ENCODE peak calls at places on chromosomes 12 and 14, in five cellular contexts. D is brain microvascular endothelial cell, K is ovary, C is heart left ventricle, E is HL-60. P is an unnamed sample.
A peak's percentile ranks its signal among the peaks of the same experiment; 100 is the strongest.

GRCh38 chr12:78820946-78821345 is 43.6 kb upstream of the SYT1 start:
- DNase-seq in E (no peak), D (no peak), K (no peak), C (no peak), P (no peak)

GRCh38 chr12:116395381-116395780 is 117.9 kb upstream of the MED13L start:
- DNase-seq in D (no peak), C (no peak), K (no peak), E (no peak), P (no peak)

GRCh38 chr12:2494490-2495192 is 300.1 kb upstream of the FKBP4 start:
- DNase-seq in K (peak; percentile 48), D (no peak), C (peak; percentile 64), E (no peak), P (no peak)

GRCh38 chr12:58099476-58099875 is 158.1 kb downstream of the ATP23 start:
- DNase-seq in E (no peak), D (no peak), K (no peak), C (no peak), P (no peak)

GRCh38 chr12:108896331-108896730 is 16.4 kb downstream of the DAO start:
- DNase-seq in E (no peak), K (no peak), C (no peak), D (no peak), P (no peak)

GRCh38 chr12:66901136-66901932 is 222.5 kb upstream of the GRIP1 start:
- DNase-seq in C (no peak), K (no peak), E (no peak), D (no peak), P (no peak)

GRCh38 chr12:109839444-109839843 is 6.2 kb upstream of the TRPV4 start:
- DNase-seq in E (no peak), K (no peak), D (no peak), C (no peak), P (no peak)

GRCh38 chr12:132560421-132560830 is 50.0 kb downstream of the LRCOL1 start:
- DNase-seq in C (no peak), D (no peak), K (no peak), E (no peak), P (no peak)

GRCh38 chr14:90556050-90556477 is 159.2 kb downstream of the CALM1 start:
- DNase-seq in C (peak; percentile 71), E (no peak), K (no peak), D (no peak), P (peak; percentile 42)

GRCh38 chr12:27424631-27425230 is 21.8 kb upstream of the SMCO2 start:
- DNase-seq in K (peak; percentile 47), E (no peak), C (peak; percentile 28), D (peak; percentile 47), P (no peak)

GRCh38 chr12:32486158-32486557 is 86.8 kb downstream of the FGD4 start:
- DNase-seq in D (no peak), C (no peak), K (no peak), E (no peak), P (no peak)

GRCh38 chr14:34324363-34324795 is 137.7 kb downstream of the SPTSSA start:
- DNase-seq in D (peak; percentile 31), C (no peak), K (no peak), E (no peak), P (no peak)

GRCh38 chr12:122895757-122896636 is at the start of gene VPS37B:
- DNase-seq in E (peak; percentile 95), D (peak; percentile 61), K (peak; percentile 84), C (peak; percentile 86), P (peak; percentile 87)

GRCh38 chr12:52522346-52523011 is 2.3 kb upstream of the KRT5 start:
- DNase-seq in K (no peak), E (no peak), D (no peak), C (no peak), P (no peak)

GRCh38 chr12:59431266-59431665 is 164.6 kb upstream of the SLC16A7 start:
- DNase-seq in E (no peak), D (no peak), C (no peak), K (no peak), P (no peak)

GRCh38 chr14:80395031-80395430 is 183.7 kb upstream of the DIO2 start:
- DNase-seq in D (no peak), C (no peak), K (no peak), E (no peak), P (no peak)

GRCh38 chr14:21852061-21852664 is 178.5 kb upstream of the OR4E1 start:
- DNase-seq in E (peak; percentile 1), K (no peak), D (peak; percentile 29), C (no peak), P (no peak)

GRCh38 chr12:79415754-79416435 is 274.9 kb downstream of the PAWR start:
- DNase-seq in E (no peak), K (no peak), C (no peak), D (no peak), P (no peak)

GRCh38 chr14:61934385-61934784 is 172.2 kb downstream of the SNAPC1 start:
- DNase-seq in K (no peak), D (peak; percentile 94), E (no peak), C (no peak), P (no peak)

GRCh38 chr12:74429535-74429934 is 108.1 kb upstream of the ATXN7L3B start:
- DNase-seq in C (no peak), D (no peak), E (no peak), K (no peak), P (no peak)

GRCh38 chr14:58805605-58806358 is 168.0 kb downstream of the DACT1 start:
- DNase-seq in D (peak; percentile 69), K (no peak), C (no peak), E (no peak), P (peak; percentile 16)

GRCh38 chr14:79749051-79749450 is 462.3 kb downstream of the DIO2 start:
- DNase-seq in D (no peak), C (no peak), K (no peak), E (no peak), P (no peak)

GRCh38 chr14:22554706-22555572 is 34.1 kb downstream of the DAD1 start:
- DNase-seq in D (no peak), C (no peak), K (no peak), E (no peak), P (no peak)

GRCh38 chr12:9127936-9128663 is 12.4 kb upstream of the A2M start:
- DNase-seq in C (no peak), E (no peak), D (no peak), K (no peak), P (no peak)

GRCh38 chr12:9122166-9122609 is 6.5 kb upstream of the A2M start:
- DNase-seq in E (no peak), C (no peak), D (no peak), K (no peak), P (no peak)

GRCh38 chr12:9127484-9127883 is 11.8 kb upstream of the A2M start:
- DNase-seq in E (no peak), D (no peak), K (no peak), C (no peak), P (no peak)

GRCh38 chr12:9123741-9124140 is 8.0 kb upstream of the A2M start:
- DNase-seq in C (no peak), K (no peak), D (no peak), E (no peak), P (no peak)

DNA sequence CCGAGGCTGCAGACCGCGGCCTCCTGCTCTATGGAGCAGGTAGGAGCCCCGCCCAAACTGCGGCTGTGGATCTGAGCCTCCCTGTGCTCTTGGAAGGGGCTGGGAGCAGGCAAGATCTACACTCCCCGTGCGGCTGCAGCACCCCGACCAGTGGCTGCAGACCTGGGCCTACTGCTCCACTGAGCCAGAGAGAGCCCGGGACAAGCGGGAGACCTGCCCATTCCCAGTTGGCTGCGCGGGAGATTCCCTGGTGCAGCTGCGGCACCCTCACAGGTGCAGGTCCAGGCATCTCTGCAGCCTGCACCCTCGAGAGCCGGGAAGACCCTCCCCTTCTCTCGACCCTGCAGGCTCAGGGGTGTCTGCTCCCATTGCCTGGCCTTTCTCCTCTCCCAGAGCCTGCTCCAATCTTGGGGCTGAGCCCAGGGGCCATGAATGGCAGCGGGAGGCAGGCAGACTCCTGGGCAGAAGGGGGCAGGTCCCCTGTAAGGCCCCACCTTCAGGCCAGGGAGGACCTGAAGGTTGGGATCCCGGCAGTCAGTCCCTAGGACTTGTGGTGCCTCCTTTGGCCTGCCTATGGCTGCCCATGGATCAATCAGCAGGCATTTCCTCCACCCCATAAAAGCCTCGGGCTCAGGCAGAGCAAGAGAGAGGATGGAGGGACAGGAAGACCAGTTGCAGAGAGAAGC is 8.8 kb upstream of the A2M start:
- DNase-seq in D (no peak), C (no peak), E (no peak), K (no peak), P (no peak)
- H3K27ac ChIP-seq in D (no peak overlapping the region), C (peak overlapping the region; percentile 55), E (no peak overlapping the region), K (no peak overlapping the region), P (peak overlapping the region; percentile 73)

GRCh38 chr12:111505601-111506036 is 93.5 kb downstream of the ATXN2 start:
- DNase-seq in K (no peak), C (no peak), D (no peak), E (no peak), P (no peak)
- TF ChIP-seq CTCF in K (no peak), C (no peak), D (no peak), E (no peak), P (no peak)

DNA sequence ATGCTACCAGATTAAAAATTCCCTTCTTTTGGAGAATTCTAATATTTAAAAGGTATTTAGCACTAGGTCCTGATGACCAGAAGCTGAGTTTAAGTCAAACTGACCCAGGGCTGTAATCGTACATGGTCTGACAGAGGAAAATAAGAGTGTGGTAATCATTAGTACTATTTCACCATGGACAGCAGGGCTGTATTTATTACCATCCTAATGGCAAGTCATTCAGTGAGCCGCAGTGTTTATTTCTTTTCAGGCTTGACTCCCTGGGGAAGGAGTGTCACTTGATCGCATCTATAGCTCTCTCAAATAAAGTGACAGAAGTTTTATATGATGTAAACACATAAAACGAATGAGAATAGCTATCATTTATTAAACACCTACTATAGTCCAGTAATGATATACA is 261.8 kb downstream of the BTG1 start:
- DNase-seq in K (no peak), C (no peak), D (no peak), E (no peak), P (no peak)
- H3K27ac ChIP-seq in K (no peak overlapping the region), C (no peak overlapping the region), D (no peak overlapping the region), E (no peak overlapping the region), P (no peak overlapping the region)

GRCh38 chr12:65427646-65428045 is 149.2 kb downstream of the MSRB3 start:
- DNase-seq in E (no peak), K (no peak), D (no peak), C (no peak), P (no peak)
- TF ChIP-seq CTCF in E (no peak), K (no peak), D (no peak), C (no peak), P (no peak)

DNA sequence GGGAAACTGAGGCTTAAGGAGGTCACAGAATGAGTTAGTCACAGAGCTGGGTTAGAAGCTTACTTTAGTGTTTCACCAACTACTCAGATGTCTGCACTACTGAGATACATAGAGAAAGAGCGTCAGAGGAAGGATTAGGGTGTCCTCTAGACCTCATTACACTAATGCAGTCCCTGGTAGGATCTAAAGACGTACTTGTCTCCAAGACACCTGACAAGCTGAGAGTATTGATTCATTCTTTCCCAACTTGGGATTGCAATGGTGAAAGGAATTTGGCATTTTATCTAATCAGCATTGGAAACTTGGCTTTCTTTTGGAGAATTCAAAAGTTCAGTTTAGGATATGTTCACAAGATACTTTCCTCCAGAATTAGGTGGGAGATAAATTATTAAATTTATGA is 402.1 kb downstream of the ZFP36L1 start:
- DNase-seq in E (no peak), C (no peak), D (no peak), K (no peak), P (no peak)
- H3K27ac ChIP-seq in E (no peak overlapping the region), C (peak overlapping the region; percentile 71), D (no peak overlapping the region), K (no peak overlapping the region), P (peak overlapping the region; percentile 49)

P was measured in heart right ventricle.